ENCODE peak calls at places on chromosome 11, in ten cellular contexts. I is K562, V is body of pancreas, J is left ventricle myocardium inferior, Q is tibial nerve, N is fibroblast of lung, Y is ovary, G is tibial artery, O is BJ, T is H1. F is an unnamed sample.

GRCh38 chr11:24781288-24781687 is 284.4 kb downstream of the LUZP2 start:
- DNase-seq in I (no peak), V (no peak), J (no peak), Q (no peak), N (no peak), Y (no peak), G (no peak), O (no peak), T (no peak), F (no peak)

GRCh38 chr11:47979378-47980092 is 824 bp upstream of the PTPRJ start:
- DNase-seq in I (no peak), V (peak; percentile 25), J (no peak), Q (no peak), N (no peak), Y (no peak), G (no peak), O (no peak), T (no peak), F (no peak)

GRCh38 chr11:61671527-61671926 is 8.7 kb upstream of the DAGLA start:
- DNase-seq in I (peak; percentile 50), V (peak; percentile 75), J (no peak), Q (no peak), N (no peak), Y (no peak), G (no peak), O (no peak), T (no peak), F (no peak)

GRCh38 chr11:706957-707816 is 1.2 kb downstream of the EPS8L2 start:
- DNase-seq in I (peak; percentile 61), V (peak; percentile 49), J (no peak), Q (no peak), N (peak; percentile 29), Y (peak; percentile 58), G (peak; percentile 79), O (no peak), T (no peak), F (no peak)

GRCh38 chr11:105179542-105180278 is 40.1 kb upstream of the CARD18 start:
- DNase-seq in I (no peak), V (no peak), J (no peak), Q (no peak), N (peak; percentile 13), Y (no peak), G (no peak), O (no peak), T (no peak), F (no peak)

GRCh38 chr11:63508009-63508408 is 2.1 kb downstream of the LGALS12 start:
- DNase-seq in I (peak; percentile 48), V (peak; percentile 80), J (peak; percentile 49), Q (no peak), N (no peak), Y (no peak), G (no peak), O (no peak), T (peak; percentile 54), F (no peak)

GRCh38 chr11:83317757-83318548 is 31.8 kb upstream of the CCDC90B start:
- DNase-seq in I (no peak), V (no peak), J (no peak), Q (no peak), N (no peak), Y (no peak), G (no peak), O (no peak), T (no peak), F (no peak)

GRCh38 chr11:17371614-17372013 is 16.8 kb downstream of the KCNJ11 start:
- DNase-seq in I (peak; percentile 24), V (no peak), J (no peak), Q (no peak), N (peak; percentile 60), Y (no peak), G (no peak), O (no peak), T (no peak), F (no peak)

GRCh38 chr11:117794144-117794543 is 2.9 kb downstream of the DSCAML1 start:
- DNase-seq in I (no peak), V (no peak), J (no peak), Q (no peak), N (no peak), Y (no peak), G (no peak), O (no peak), T (no peak), F (no peak)

GRCh38 chr11:67238894-67239794 is 27.1 kb upstream of the GRK2 start:
- DNase-seq in I (no peak), V (no peak), J (no peak), Q (no peak), N (no peak), Y (no peak), G (no peak), O (no peak), T (no peak), F (no peak)

GRCh38 chr11:67558084-67558772 is 25.4 kb upstream of the GSTP1 start:
- DNase-seq in I (no peak), V (no peak), J (peak; percentile 62), Q (no peak), N (peak; percentile 23), Y (no peak), G (no peak), O (no peak), T (no peak), F (peak; percentile 47)

GRCh38 chr11:120883404-120884135 is 140.3 kb upstream of the TBCEL start:
- DNase-seq in I (no peak), V (no peak), J (peak; percentile 40), Q (peak; percentile 30), N (peak; percentile 79), Y (no peak), G (no peak), O (no peak), T (no peak), F (peak; percentile 11)

GRCh38 chr11:120882237-120882636 is 141.7 kb upstream of the TBCEL start:
- DNase-seq in I (no peak), V (no peak), J (no peak), Q (no peak), N (no peak), Y (no peak), G (no peak), O (no peak), T (no peak), F (no peak)

GRCh38 chr11:120881591-120881990 is 142.3 kb upstream of the TBCEL start:
- DNase-seq in I (no peak), V (no peak), J (no peak), Q (no peak), N (peak; percentile 29), Y (no peak), G (no peak), O (no peak), T (no peak), F (no peak)

GRCh38 chr11:120880791-120881190 is 143.1 kb upstream of the TBCEL start:
- DNase-seq in I (no peak), V (no peak), J (no peak), Q (no peak), N (peak; percentile 53), Y (no peak), G (no peak), O (no peak), T (no peak), F (no peak)

GRCh38 chr11:120884290-120885020 is 139.4 kb upstream of the TBCEL start:
- DNase-seq in I (no peak), V (no peak), J (no peak), Q (no peak), N (no peak), Y (no peak), G (no peak), O (no peak), T (no peak), F (no peak)
- H3K27me3 ChIP-seq in I (peaks cover 46% of the 10 kb centered on the region), V (no peaks in the 10 kb centered on the region), J (peaks cover 33% of the 10 kb centered on the region), Q (peaks cover 3% of the 10 kb centered on the region), N (no peaks in the 10 kb centered on the region), Y (no peaks in the 10 kb centered on the region), G (no peaks in the 10 kb centered on the region), O (no peaks in the 10 kb centered on the region), T (no peaks in the 10 kb centered on the region), F (no peaks in the 10 kb centered on the region)

DNA sequence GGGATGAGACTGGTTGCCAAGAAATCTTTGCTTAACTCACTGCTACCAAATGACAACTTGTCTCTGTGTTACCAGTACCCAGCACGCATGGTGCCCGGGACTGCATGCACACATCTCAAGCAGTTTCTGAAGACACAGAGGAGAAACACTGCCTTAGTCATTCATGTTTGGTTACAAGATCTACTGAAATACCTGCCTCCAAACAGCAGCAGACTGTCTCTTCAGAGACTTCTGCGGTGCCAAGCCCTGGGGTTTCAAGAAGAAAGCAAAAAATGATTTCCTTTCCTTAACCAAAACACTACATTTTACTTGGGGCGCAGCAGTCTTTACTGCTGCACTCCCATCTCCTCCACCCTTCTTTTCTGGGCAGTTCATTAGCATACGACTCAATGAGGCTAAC is 4.2 kb downstream of the NAP1L4 start:
- DNase-seq in I (no peak), V (no peak), J (no peak), Q (no peak), N (peak; percentile 15), Y (no peak), G (no peak), O (no peak), T (no peak), F (no peak)
- H3K4me3 ChIP-seq in I (no peak overlapping the region), V (no peak overlapping the region), J (no peak overlapping the region), Q (no peak overlapping the region), N (no peak overlapping the region), Y (no peak overlapping the region), G (no peak overlapping the region), O (no peak overlapping the region), T (no peak overlapping the region), F (no peak overlapping the region)

DNA sequence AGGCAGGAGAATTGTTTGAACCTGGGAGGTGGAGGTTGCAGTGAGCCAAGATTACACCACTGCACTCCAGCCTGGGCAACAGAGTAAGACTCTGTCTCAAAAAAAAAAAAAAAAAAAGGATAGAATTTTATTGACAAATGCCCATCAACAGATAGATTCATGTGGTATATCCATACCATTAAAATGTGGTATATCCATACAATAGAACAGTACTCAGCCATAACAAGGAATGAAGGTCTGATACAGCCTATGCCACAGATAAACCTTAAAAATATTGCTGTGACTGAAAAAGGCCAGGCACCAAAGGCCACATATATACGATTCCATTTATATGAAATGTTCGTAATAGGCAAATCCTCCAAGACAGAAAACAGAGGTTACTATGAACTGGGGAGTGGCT is 45.3 kb upstream of the PPP2R1B start:
- DNase-seq in I (no peak), V (no peak), J (no peak), Q (no peak), N (no peak), Y (no peak), G (no peak), O (no peak), T (no peak), F (no peak)
- TF ChIP-seq CTCF in I (no peak), V (no peak), J (no peak), Q (no peak), N (no peak), Y (no peak), G (no peak), O (no peak), T (no peak), F (no peak)

DNA sequence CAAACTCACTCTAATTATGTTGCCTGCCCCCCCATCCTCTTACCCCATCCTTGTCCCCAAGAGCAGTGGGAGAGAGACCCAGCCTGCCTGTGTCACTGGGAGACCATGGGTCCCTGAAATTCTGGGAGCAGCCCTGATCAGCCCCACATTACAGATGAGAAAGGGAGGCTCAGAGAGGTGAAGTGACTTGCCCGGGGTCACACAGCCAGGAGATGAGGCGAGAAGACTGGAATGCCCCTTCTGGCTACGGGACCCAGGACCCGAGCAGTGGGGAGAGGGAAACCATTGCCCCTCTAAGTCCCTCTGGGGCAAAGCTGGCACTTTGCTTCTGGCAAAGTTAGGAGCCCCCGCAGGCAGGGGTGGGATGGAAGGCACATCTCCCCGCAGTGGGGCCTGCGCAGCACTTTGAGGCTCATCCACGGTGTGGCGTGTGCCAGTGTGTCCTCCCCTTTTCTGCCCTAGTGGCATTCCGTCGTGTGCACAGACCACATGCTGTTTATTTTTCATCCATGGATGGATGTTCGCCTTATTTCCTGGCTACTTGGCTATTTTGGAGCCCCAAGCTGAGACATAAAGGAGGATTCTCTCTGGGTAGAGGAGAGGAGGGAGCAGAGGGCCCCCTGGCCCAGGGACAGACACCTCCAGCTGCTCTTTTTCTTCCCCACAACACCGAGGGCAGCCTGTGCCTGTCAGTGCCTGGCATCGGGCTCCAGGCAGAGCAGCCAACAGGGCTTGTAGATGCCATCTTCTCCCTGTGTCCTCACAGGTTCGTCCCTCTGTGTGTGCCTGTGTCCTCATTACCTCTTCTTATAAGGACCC is 3.7 kb upstream of the FGF3 start:
- DNase-seq in I (no peak), V (no peak), J (no peak), Q (no peak), N (no peak), Y (no peak), G (no peak), O (no peak), T (no peak), F (no peak)
- H3K27me3 ChIP-seq in I (peaks cover 81% of the 10 kb centered on the region), V (no peaks in the 10 kb centered on the region), J (peaks cover 98% of the 10 kb centered on the region), Q (peaks cover 29% of the 10 kb centered on the region), N (peaks cover 21% of the 10 kb centered on the region), Y (no peaks in the 10 kb centered on the region), G (no peaks in the 10 kb centered on the region), O (peaks cover 31% of the 10 kb centered on the region), T (peaks cover 45% of the 10 kb centered on the region), F (peaks cover 3% of the 10 kb centered on the region)